ENCODE peak calls at places on chromosomes 1 and 21, in six cellular contexts. G, Z, L, S, I and U are unnamed samples.

GRCh38 chr21:39156024-39156423 is 27.2 kb downstream of the PSMG1 start:
- DNase-seq in Z (no peak), I (no peak), S (no peak), L (peak; percentile 70), G (no peak), U (no peak)

GRCh38 chr1:116075577-116075976 is 35.6 kb upstream of the MAB21L3 start:
- DNase-seq in G (no peak), L (no peak), Z (no peak), S (no peak), I (no peak), U (no peak)

GRCh38 chr1:41880261-41880660 is 38.5 kb downstream of the HIVEP3 start:
- DNase-seq in Z (no peak), L (peak; percentile 63), S (no peak), I (no peak), G (no peak), U (no peak)

GRCh38 chr1:218760601-218761570 is 412.8 kb upstream of the LYPLAL1 start:
- DNase-seq in S (no peak), L (peak; percentile 54), Z (no peak), G (no peak), I (no peak), U (no peak)

GRCh38 chr1:116413414-116413813 is 40.4 kb downstream of the ATP1A1 start:
- DNase-seq in G (no peak), S (no peak), I (no peak), L (no peak), Z (no peak), U (no peak)

GRCh38 chr1:39159224-39160036 is 45.1 kb upstream of the MACF1 start:
- DNase-seq in L (peak; percentile 48), I (no peak), G (peak; percentile 70), Z (no peak), S (no peak), U (no peak)

GRCh38 chr21:34669149-34669879 is 520 bp downstream of the CLIC6 start:
- DNase-seq in S (no peak), I (no peak), Z (no peak), L (no peak), G (no peak), U (peak; percentile 59)

GRCh38 chr1:18134324-18135046 is 26.9 kb downstream of the IGSF21 start:
- DNase-seq in Z (peak; percentile 38), S (no peak), G (no peak), I (no peak), L (no peak), U (no peak)

GRCh38 chr1:221169447-221169889 is 290.2 kb downstream of the HLX start:
- DNase-seq in I (no peak), L (peak; percentile 67), Z (no peak), G (no peak), S (no peak), U (no peak)

GRCh38 chr1:117237701-117238413 is 27.1 kb upstream of the VTCN1 start:
- DNase-seq in Z (no peak), S (no peak), L (no peak), I (no peak), G (peak; percentile 6), U (no peak)

GRCh38 chr1:101051688-101052638 is 26.4 kb upstream of the DPH5 start:
- DNase-seq in G (no peak), Z (peak; percentile 51), L (no peak), S (no peak), I (no peak), U (no peak)

GRCh38 chr1:80629304-80629837 is 1171.4 kb upstream of the ADGRL2 start:
- DNase-seq in I (no peak), Z (no peak), G (no peak), S (no peak), L (no peak), U (no peak)

GRCh38 chr1:237938553-237938952 is 47.8 kb upstream of the ZP4 start:
- DNase-seq in L (no peak), Z (no peak), S (no peak), G (peak; percentile 24), I (no peak), U (no peak)

GRCh38 chr1:47181955-47182680 is 7.7 kb downstream of the PDZK1IP1 start:
- DNase-seq in L (peak; percentile 33), Z (no peak), G (no peak), S (no peak), I (no peak), U (no peak)

GRCh38 chr1:156214024-156214748 is 1.4 kb downstream of the PMF1 start:
- DNase-seq in Z (no peak), G (no peak), L (peak; percentile 41), I (no peak), S (no peak), U (no peak)

GRCh38 chr1:13760340-13760739 is 60.4 kb downstream of the PRDM2 start:
- DNase-seq in Z (no peak), G (no peak), L (no peak), I (no peak), S (no peak), U (no peak)

GRCh38 chr1:176211395-176212165 is 4.5 kb upstream of the COP1 start:
- DNase-seq in I (peak; percentile 54), L (no peak), G (peak; percentile 40), S (no peak), Z (no peak), U (no peak)

GRCh38 chr1:50352428-50352827 is 70.8 kb downstream of the DMRTA2 start:
- DNase-seq in Z (no peak), L (no peak), S (no peak), G (no peak), I (no peak), U (no peak)

GRCh38 chr1:21216835-21217811 is 40.4 kb upstream of the EIF4G3 start:
- DNase-seq in L (peak; percentile 39), I (peak; percentile 64), G (peak; percentile 28), Z (peak; percentile 36), S (peak; percentile 16), U (peak; percentile 70)

GRCh38 chr1:173383341-173383740 is 93.8 kb upstream of the PRDX6 start:
- DNase-seq in S (no peak), G (no peak), I (no peak), Z (no peak), L (peak; percentile 35), U (no peak)

GRCh38 chr1:246036175-246036574 is 470.9 kb downstream of the SMYD3 start:
- DNase-seq in S (no peak), Z (no peak), I (no peak), G (no peak), L (peak; percentile 21), U (no peak)

GRCh38 chr1:29457496-29458368 is 221.4 kb downstream of the PTPRU start:
- DNase-seq in Z (no peak), G (no peak), L (no peak), I (no peak), S (peak; percentile 64), U (no peak)

GRCh38 chr1:212977781-212978645 is 27.7 kb downstream of the VASH2 start:
- DNase-seq in S (no peak), Z (no peak), I (no peak), G (no peak), L (peak; percentile 19), U (no peak)

GRCh38 chr1:151259351-151259750 is 4.8 kb downstream of the PSMD4 start:
- DNase-seq in L (no peak), I (no peak), G (no peak), S (no peak), Z (no peak), U (no peak)

GRCh38 chr1:89754518-89754917 is 66.3 kb upstream of the LRRC8D start:
- DNase-seq in S (no peak), I (peak; percentile 79), L (peak; percentile 63), Z (no peak), G (no peak), U (no peak)

GRCh38 chr1:160489513-160490261 is 33.4 kb downstream of the SLAMF6 start:
- DNase-seq in L (no peak), I (no peak), S (no peak), G (no peak), Z (no peak), U (no peak)

GRCh38 chr1:73998348-73998959 is 199.5 kb downstream of the LRRIQ3 start:
- DNase-seq in G (peak; percentile 56), L (peak; percentile 32), I (no peak), Z (peak; percentile 84), S (peak; percentile 85), U (no peak)

GRCh38 chr1:161391611-161392010 is 23.9 kb upstream of the CFAP126 start:
- DNase-seq in L (no peak), S (no peak), I (no peak), G (no peak), Z (no peak), U (no peak)

GRCh38 chr1:33379631-33380354 is 51.1 kb downstream of the PHC2 start:
- DNase-seq in G (no peak), S (peak; percentile 65), Z (no peak), I (no peak), L (no peak), U (no peak)

GRCh38 chr1:202005958-202006357 is 4.4 kb upstream of the ELF3 start:
- DNase-seq in S (peak; percentile 11), I (no peak), L (no peak), G (no peak), Z (no peak), U (no peak)

GRCh38 chr1:209840611-209841010 is 12.8 kb downstream of the UTP25 start:
- DNase-seq in G (no peak), I (no peak), S (no peak), Z (no peak), L (no peak), U (no peak)

GRCh38 chr1:104132386-104132973 is 382.8 kb downstream of the AMY1C start:
- DNase-seq in Z (peak; percentile 67), I (no peak), G (peak; percentile 45), S (peak; percentile 7), L (peak; percentile 1), U (no peak)

GRCh38 chr1:2582401-2582800 is 4.2 kb upstream of the PRXL2B start:
- DNase-seq in Z (no peak), I (no peak), L (no peak), S (no peak), G (no peak), U (no peak)

GRCh38 chr1:233340031-233340555 is 12.6 kb downstream of the MAP3K21 start:
- DNase-seq in Z (no peak), S (no peak), G (no peak), L (no peak), I (no peak), U (no peak)

GRCh38 chr1:187509091-187509490 is 680.3 kb downstream of the PLA2G4A start:
- DNase-seq in L (peak; percentile 55), I (no peak), G (no peak), Z (peak; percentile 62), S (no peak), U (no peak)